ENCODE peak calls at places on chromosomes 3 and 15, in six cellular contexts. One of them, this sample, is unnamed.

GRCh38 chr15:48250640-48251076 is 44.6 kb downstream of the SLC12A1 start:
- DNase-seq in tibial artery: peak; percentile 33
- DNase-seq in Caco-2: peak; percentile 51
- DNase-seq in astrocyte of the cerebellum: peak; percentile 77
- DNase-seq in BE2C: peak; percentile 68
- DNase-seq in HFFc6: peak; percentile 74
- DNase-seq in this sample: peak; percentile 43

GRCh38 chr3:61686228-61686648 is 124.9 kb downstream of the PTPRG start:
- DNase-seq in HFFc6: no peak
- DNase-seq in Caco-2: no peak
- DNase-seq in tibial artery: no peak
- DNase-seq in BE2C: no peak
- DNase-seq in astrocyte of the cerebellum: no peak
- DNase-seq in this sample: no peak

GRCh38 chr15:50450678-50451077 is 26.5 kb downstream of the USP8 start:
- DNase-seq in astrocyte of the cerebellum: no peak
- DNase-seq in Caco-2: no peak
- DNase-seq in HFFc6: no peak
- DNase-seq in tibial artery: no peak
- DNase-seq in BE2C: no peak
- DNase-seq in this sample: no peak

GRCh38 chr3:159877924-159878323 is 110.7 kb upstream of the IL12A start:
- DNase-seq in tibial artery: no peak
- DNase-seq in astrocyte of the cerebellum: no peak
- DNase-seq in HFFc6: no peak
- DNase-seq in BE2C: no peak
- DNase-seq in Caco-2: no peak
- DNase-seq in this sample: no peak

GRCh38 chr3:42120866-42121265 is 29.7 kb downstream of the TRAK1 start:
- DNase-seq in Caco-2: no peak
- DNase-seq in BE2C: no peak
- DNase-seq in astrocyte of the cerebellum: no peak
- DNase-seq in HFFc6: no peak
- DNase-seq in tibial artery: no peak
- DNase-seq in this sample: no peak

GRCh38 chr3:56323986-56324420 is 144.3 kb downstream of the ERC2 start:
- DNase-seq in Caco-2: no peak
- DNase-seq in BE2C: no peak
- DNase-seq in HFFc6: peak; percentile 14
- DNase-seq in tibial artery: peak; percentile 23
- DNase-seq in astrocyte of the cerebellum: peak; percentile 70
- DNase-seq in this sample: no peak

GRCh38 chr15:25707656-25708365 is 155.3 kb downstream of the ATP10A start:
- DNase-seq in tibial artery: no peak
- DNase-seq in astrocyte of the cerebellum: no peak
- DNase-seq in BE2C: no peak
- DNase-seq in HFFc6: no peak
- DNase-seq in Caco-2: no peak
- DNase-seq in this sample: no peak

GRCh38 chr3:151196441-151196840 is 6.6 kb downstream of the GPR171 start:
- DNase-seq in astrocyte of the cerebellum: no peak
- DNase-seq in HFFc6: no peak
- DNase-seq in Caco-2: no peak
- DNase-seq in BE2C: no peak
- DNase-seq in tibial artery: no peak
- DNase-seq in this sample: no peak

GRCh38 chr3:159721324-159721723 is 267.3 kb upstream of the IL12A start:
- DNase-seq in BE2C: no peak
- DNase-seq in Caco-2: no peak
- DNase-seq in tibial artery: no peak
- DNase-seq in astrocyte of the cerebellum: no peak
- DNase-seq in HFFc6: no peak
- DNase-seq in this sample: no peak

GRCh38 chr3:128788268-128788869 is 62.4 kb downstream of the RAB7A start:
- DNase-seq in tibial artery: no peak
- DNase-seq in BE2C: no peak
- DNase-seq in Caco-2: no peak
- DNase-seq in HFFc6: no peak
- DNase-seq in astrocyte of the cerebellum: no peak
- DNase-seq in this sample: no peak

DNA sequence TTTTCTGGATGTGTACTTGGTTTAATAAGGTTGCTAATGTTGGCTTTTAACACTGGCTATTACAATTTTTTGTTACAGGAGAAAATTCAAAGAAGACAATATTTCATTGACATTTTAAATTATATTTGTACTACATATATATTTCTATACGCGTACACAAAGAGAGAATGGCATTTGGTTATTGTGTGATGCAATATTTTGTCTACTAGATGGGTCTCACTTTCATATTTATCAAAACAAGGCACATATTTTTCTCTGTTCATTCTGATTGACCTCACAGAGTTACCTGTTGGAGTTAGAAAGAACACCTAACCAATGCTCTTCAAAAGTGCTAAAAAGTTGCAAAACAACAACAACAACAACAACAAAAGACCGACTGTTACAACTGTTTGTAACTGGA is 50.2 kb upstream of the VGLL3 start:
- DNase-seq in Caco-2: no peak
- DNase-seq in BE2C: no peak
- DNase-seq in astrocyte of the cerebellum: no peak
- DNase-seq in tibial artery: no peak
- DNase-seq in HFFc6: no peak
- DNase-seq in this sample: no peak
- TF ChIP-seq CTCF in Caco-2: no peak
- TF ChIP-seq CTCF in BE2C: no peak
- TF ChIP-seq CTCF in astrocyte of the cerebellum: no peak
- TF ChIP-seq CTCF in tibial artery: no peak
- TF ChIP-seq CTCF in HFFc6: peak; percentile 41
- TF ChIP-seq CTCF in this sample: no peak

GRCh38 chr3:149969110-149969944 is 1.4 kb downstream of the PFN2 start:
- DNase-seq in tibial artery: peak; percentile 51
- DNase-seq in Caco-2: peak; percentile 65
- DNase-seq in BE2C: peak; percentile 75
- DNase-seq in HFFc6: peak; percentile 72
- DNase-seq in astrocyte of the cerebellum: peak; percentile 67
- DNase-seq in this sample: peak; percentile 48
- TF ChIP-seq CTCF in tibial artery: no peak
- TF ChIP-seq CTCF in Caco-2: peak; percentile 25
- TF ChIP-seq CTCF in BE2C: peak; percentile 34
- TF ChIP-seq CTCF in HFFc6: peak; percentile 46
- TF ChIP-seq CTCF in astrocyte of the cerebellum: peak; percentile 26
- TF ChIP-seq CTCF in this sample: no peak

DNA sequence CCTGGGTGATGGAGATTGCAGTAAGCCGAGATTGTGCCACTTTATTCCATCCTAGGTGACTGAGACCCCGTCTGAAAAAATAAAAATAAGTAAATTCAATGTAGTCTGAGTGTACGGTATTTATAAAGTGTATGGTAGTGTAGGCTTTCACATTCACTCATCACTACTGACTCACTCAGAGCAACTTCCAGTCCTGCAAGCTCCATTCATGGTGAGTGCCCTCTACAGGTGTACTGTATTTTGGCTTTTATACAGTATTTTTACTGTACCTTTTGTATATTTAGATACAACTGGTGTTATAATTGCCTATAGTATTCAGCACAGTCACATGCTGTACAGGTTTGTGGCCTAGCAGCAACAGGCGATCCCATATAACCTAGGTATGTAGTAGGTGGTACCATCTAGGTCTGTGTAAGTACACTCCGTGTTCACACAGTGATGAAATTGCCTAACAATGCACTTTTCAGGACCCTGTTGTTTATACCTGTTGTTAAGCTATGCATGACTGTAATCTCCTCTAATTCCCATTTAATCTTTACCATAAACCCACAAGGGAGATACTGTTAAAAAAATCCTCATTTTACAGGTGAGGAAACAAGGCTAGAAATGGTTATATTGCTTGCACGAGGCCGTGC is 19.3 kb downstream of the CACNA1D start:
- DNase-seq in tibial artery: no peak
- DNase-seq in Caco-2: no peak
- DNase-seq in BE2C: no peak
- DNase-seq in astrocyte of the cerebellum: no peak
- DNase-seq in HFFc6: no peak
- DNase-seq in this sample: no peak
- TF ChIP-seq CTCF in tibial artery: no peak
- TF ChIP-seq CTCF in Caco-2: peak; percentile 26
- TF ChIP-seq CTCF in BE2C: peak; percentile 15
- TF ChIP-seq CTCF in astrocyte of the cerebellum: peak; percentile 13
- TF ChIP-seq CTCF in HFFc6: peak; percentile 28
- TF ChIP-seq CTCF in this sample: no peak

DNA sequence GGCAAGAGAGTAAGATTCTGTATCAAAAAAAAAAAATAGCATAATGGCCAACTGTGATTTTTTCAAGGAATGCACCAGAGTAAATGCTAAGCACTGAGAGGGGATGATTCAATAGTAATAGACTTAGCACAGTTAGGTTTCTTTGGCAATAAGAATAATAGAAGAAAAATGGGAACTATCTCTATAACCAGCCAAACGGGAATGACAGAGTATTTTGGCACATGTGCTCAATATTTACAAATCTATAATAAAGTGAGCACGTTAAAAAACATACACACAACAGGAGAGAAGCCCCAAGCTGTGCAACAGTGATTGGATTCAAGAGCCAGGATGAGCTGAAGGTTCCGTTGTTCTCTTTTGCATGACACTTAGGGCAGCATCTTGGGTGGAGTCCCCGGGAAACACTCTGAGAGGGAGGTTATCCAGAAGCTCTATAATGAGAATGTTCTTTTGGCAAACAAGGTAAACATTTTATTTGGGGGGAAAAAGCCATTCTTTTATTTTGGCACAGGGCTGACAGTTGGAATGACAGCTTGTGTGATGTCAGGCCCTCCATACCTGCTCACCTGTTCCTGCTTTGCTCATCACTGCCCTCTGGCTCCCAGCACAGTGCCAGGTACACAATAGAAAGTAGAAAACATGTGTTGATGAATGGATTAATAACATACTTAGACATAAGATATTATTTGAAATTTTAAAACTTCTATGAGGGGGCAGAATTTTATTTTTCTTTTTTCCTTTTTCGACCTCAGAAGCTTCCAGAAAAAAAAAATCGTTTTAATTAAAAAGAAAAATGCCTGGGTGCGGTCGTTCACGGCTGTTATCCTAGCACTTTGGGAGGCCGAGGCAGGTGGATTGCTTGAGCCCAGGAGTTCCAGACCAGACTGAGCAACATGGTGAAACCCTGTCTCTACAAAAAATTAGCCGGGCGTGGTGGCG is 44.0 kb upstream of the MUC4 start:
- DNase-seq in Caco-2: no peak
- DNase-seq in astrocyte of the cerebellum: no peak
- DNase-seq in HFFc6: no peak
- DNase-seq in BE2C: no peak
- DNase-seq in tibial artery: no peak
- DNase-seq in this sample: no peak
- TF ChIP-seq CTCF in Caco-2: peak; percentile 49
- TF ChIP-seq CTCF in astrocyte of the cerebellum: peak; percentile 3
- TF ChIP-seq CTCF in HFFc6: peak; percentile 20
- TF ChIP-seq CTCF in BE2C: no peak
- TF ChIP-seq CTCF in tibial artery: no peak
- TF ChIP-seq CTCF in this sample: no peak